ENCODE peak calls at places on chromosome 10, in nine cellular contexts. One of them, this sample, is unnamed.

GRCh38 chr10:60760711-60761210 is 17.5 kb upstream of the CDK1 start:
- DNase-seq in transverse colon: no peak
- DNase-seq in progenitor cell of endocrine pancreas: no peak
- DNase-seq in spleen: no peak
- DNase-seq in NB4: no peak
- DNase-seq in pancreas: no peak
- DNase-seq in tibial nerve: no peak
- DNase-seq in HL-60: no peak
- DNase-seq in fibroblast of the aortic adventitia: no peak
- DNase-seq in this sample: no peak

GRCh38 chr10:124018886-124019525 is 74.4 kb downstream of the CHST15 start:
- DNase-seq in transverse colon: no peak
- DNase-seq in progenitor cell of endocrine pancreas: no peak
- DNase-seq in spleen: peak
- DNase-seq in NB4: no peak
- DNase-seq in pancreas: no peak
- DNase-seq in tibial nerve: no peak
- DNase-seq in HL-60: no peak
- DNase-seq in fibroblast of the aortic adventitia: no peak
- DNase-seq in this sample: no peak

GRCh38 chr10:47348661-47349470 is 703 bp downstream of the RBP3 start:
- DNase-seq in transverse colon: no peak
- DNase-seq in progenitor cell of endocrine pancreas: no peak
- DNase-seq in spleen: peak
- DNase-seq in NB4: peak
- DNase-seq in pancreas: no peak
- DNase-seq in tibial nerve: no peak
- DNase-seq in HL-60: no peak
- DNase-seq in fibroblast of the aortic adventitia: no peak
- DNase-seq in this sample: no peak

GRCh38 chr10:64039208-64039607 is 518.0 kb downstream of the REEP3 start:
- DNase-seq in transverse colon: no peak
- DNase-seq in progenitor cell of endocrine pancreas: no peak
- DNase-seq in spleen: no peak
- DNase-seq in NB4: no peak
- DNase-seq in pancreas: no peak
- DNase-seq in tibial nerve: no peak
- DNase-seq in HL-60: no peak
- DNase-seq in fibroblast of the aortic adventitia: no peak
- DNase-seq in this sample: no peak

GRCh38 chr10:14184841-14185500 is 145.8 kb downstream of the FRMD4A start:
- DNase-seq in transverse colon: peak
- DNase-seq in progenitor cell of endocrine pancreas: no peak
- DNase-seq in spleen: peak
- DNase-seq in NB4: peak
- DNase-seq in pancreas: no peak
- DNase-seq in tibial nerve: no peak
- DNase-seq in HL-60: no peak
- DNase-seq in fibroblast of the aortic adventitia: no peak
- DNase-seq in this sample: no peak

GRCh38 chr10:45817912-45818311 is 29.4 kb downstream of the AGAP4 start:
- DNase-seq in transverse colon: no peak
- DNase-seq in progenitor cell of endocrine pancreas: no peak
- DNase-seq in spleen: no peak
- DNase-seq in NB4: no peak
- DNase-seq in pancreas: no peak
- DNase-seq in tibial nerve: no peak
- DNase-seq in HL-60: no peak
- DNase-seq in fibroblast of the aortic adventitia: no peak
- DNase-seq in this sample: no peak

GRCh38 chr10:69588358-69588757 is 15.1 kb upstream of the NEUROG3 start:
- DNase-seq in transverse colon: no peak
- DNase-seq in progenitor cell of endocrine pancreas: no peak
- DNase-seq in spleen: no peak
- DNase-seq in NB4: no peak
- DNase-seq in pancreas: no peak
- DNase-seq in tibial nerve: no peak
- DNase-seq in HL-60: no peak
- DNase-seq in fibroblast of the aortic adventitia: no peak
- DNase-seq in this sample: no peak

GRCh38 chr10:93745411-93746065 is 12.2 kb upstream of the LGI1 start:
- DNase-seq in transverse colon: no peak
- DNase-seq in progenitor cell of endocrine pancreas: no peak
- DNase-seq in spleen: no peak
- DNase-seq in NB4: peak
- DNase-seq in pancreas: no peak
- DNase-seq in tibial nerve: no peak
- DNase-seq in HL-60: no peak
- DNase-seq in fibroblast of the aortic adventitia: peak
- DNase-seq in this sample: peak

GRCh38 chr10:1600861-1601260 is 136.5 kb downstream of the ADARB2 start:
- DNase-seq in transverse colon: no peak
- DNase-seq in progenitor cell of endocrine pancreas: no peak
- DNase-seq in spleen: no peak
- DNase-seq in NB4: no peak
- DNase-seq in pancreas: no peak
- DNase-seq in tibial nerve: no peak
- DNase-seq in HL-60: no peak
- DNase-seq in fibroblast of the aortic adventitia: no peak
- DNase-seq in this sample: no peak

GRCh38 chr10:124526621-124527267 is 65.1 kb downstream of the LHPP start:
- DNase-seq in transverse colon: no peak
- DNase-seq in progenitor cell of endocrine pancreas: no peak
- DNase-seq in spleen: peak
- DNase-seq in NB4: no peak
- DNase-seq in pancreas: no peak
- DNase-seq in tibial nerve: no peak
- DNase-seq in HL-60: no peak
- DNase-seq in fibroblast of the aortic adventitia: no peak
- DNase-seq in this sample: no peak

GRCh38 chr10:4802711-4803487 is 23.1 kb upstream of the AKR1E2 start:
- DNase-seq in transverse colon: no peak
- DNase-seq in progenitor cell of endocrine pancreas: no peak
- DNase-seq in spleen: no peak
- DNase-seq in NB4: no peak
- DNase-seq in pancreas: no peak
- DNase-seq in tibial nerve: no peak
- DNase-seq in HL-60: no peak
- DNase-seq in fibroblast of the aortic adventitia: no peak
- DNase-seq in this sample: no peak

GRCh38 chr10:72276421-72277339 is 3.0 kb downstream of the DDIT4 start:
- DNase-seq in transverse colon: peak
- DNase-seq in progenitor cell of endocrine pancreas: no peak
- DNase-seq in spleen: no peak
- DNase-seq in NB4: peak
- DNase-seq in pancreas: no peak
- DNase-seq in tibial nerve: no peak
- DNase-seq in HL-60: no peak
- DNase-seq in fibroblast of the aortic adventitia: peak
- DNase-seq in this sample: no peak

GRCh38 chr10:60681103-60681502 is 97.2 kb upstream of the CDK1 start:
- DNase-seq in transverse colon: no peak
- DNase-seq in progenitor cell of endocrine pancreas: no peak
- DNase-seq in spleen: no peak
- DNase-seq in NB4: no peak
- DNase-seq in pancreas: no peak
- DNase-seq in tibial nerve: no peak
- DNase-seq in HL-60: no peak
- DNase-seq in fibroblast of the aortic adventitia: no peak
- DNase-seq in this sample: no peak

GRCh38 chr10:104478380-104478779 is 124.7 kb downstream of the CFAP58 start:
- DNase-seq in transverse colon: no peak
- DNase-seq in progenitor cell of endocrine pancreas: no peak
- DNase-seq in spleen: no peak
- DNase-seq in NB4: no peak
- DNase-seq in pancreas: no peak
- DNase-seq in tibial nerve: no peak
- DNase-seq in HL-60: no peak
- DNase-seq in fibroblast of the aortic adventitia: no peak
- DNase-seq in this sample: no peak

GRCh38 chr10:86759073-86759672 is 2.8 kb downstream of the BMPR1A start:
- DNase-seq in transverse colon: no peak
- DNase-seq in progenitor cell of endocrine pancreas: no peak
- DNase-seq in spleen: no peak
- DNase-seq in NB4: peak
- DNase-seq in pancreas: no peak
- DNase-seq in tibial nerve: no peak
- DNase-seq in HL-60: no peak
- DNase-seq in fibroblast of the aortic adventitia: peak
- DNase-seq in this sample: no peak

GRCh38 chr10:114544045-114544659 is 113.9 kb downstream of the ABLIM1 start:
- DNase-seq in transverse colon: peak
- DNase-seq in progenitor cell of endocrine pancreas: no peak
- DNase-seq in spleen: peak
- DNase-seq in NB4: peak
- DNase-seq in pancreas: no peak
- DNase-seq in tibial nerve: no peak
- DNase-seq in HL-60: peak
- DNase-seq in fibroblast of the aortic adventitia: no peak
- DNase-seq in this sample: no peak

GRCh38 chr10:18214692-18215563 is 74.7 kb downstream of the CACNB2 start:
- DNase-seq in transverse colon: peak
- DNase-seq in progenitor cell of endocrine pancreas: peak
- DNase-seq in spleen: no peak
- DNase-seq in NB4: peak
- DNase-seq in pancreas: no peak
- DNase-seq in tibial nerve: peak
- DNase-seq in HL-60: no peak
- DNase-seq in fibroblast of the aortic adventitia: peak
- DNase-seq in this sample: peak

GRCh38 chr10:71770255-71770654 is 3.1 kb downstream of the VSIR start:
- DNase-seq in transverse colon: no peak
- DNase-seq in progenitor cell of endocrine pancreas: no peak
- DNase-seq in spleen: no peak
- DNase-seq in NB4: peak
- DNase-seq in pancreas: no peak
- DNase-seq in tibial nerve: no peak
- DNase-seq in HL-60: peak
- DNase-seq in fibroblast of the aortic adventitia: peak
- DNase-seq in this sample: no peak

GRCh38 chr10:65142641-65143435 is 1621.6 kb downstream of the REEP3 start:
- DNase-seq in transverse colon: no peak
- DNase-seq in progenitor cell of endocrine pancreas: no peak
- DNase-seq in spleen: no peak
- DNase-seq in NB4: no peak
- DNase-seq in pancreas: no peak
- DNase-seq in tibial nerve: no peak
- DNase-seq in HL-60: no peak
- DNase-seq in fibroblast of the aortic adventitia: no peak
- DNase-seq in this sample: no peak

GRCh38 chr10:21184984-21185383 is 287.9 kb upstream of the NEBL start:
- DNase-seq in transverse colon: no peak
- DNase-seq in progenitor cell of endocrine pancreas: no peak
- DNase-seq in spleen: no peak
- DNase-seq in NB4: no peak
- DNase-seq in pancreas: no peak
- DNase-seq in tibial nerve: no peak
- DNase-seq in HL-60: no peak
- DNase-seq in fibroblast of the aortic adventitia: no peak
- DNase-seq in this sample: no peak

GRCh38 chr10:21180604-21181003 is 283.5 kb upstream of the NEBL start:
- DNase-seq in transverse colon: no peak
- DNase-seq in progenitor cell of endocrine pancreas: no peak
- DNase-seq in spleen: no peak
- DNase-seq in NB4: no peak
- DNase-seq in pancreas: no peak
- DNase-seq in tibial nerve: no peak
- DNase-seq in HL-60: no peak
- DNase-seq in fibroblast of the aortic adventitia: no peak
- DNase-seq in this sample: no peak

GRCh38 chr10:21181451-21181850 is 284.3 kb upstream of the NEBL start:
- DNase-seq in transverse colon: no peak
- DNase-seq in progenitor cell of endocrine pancreas: no peak
- DNase-seq in spleen: no peak
- DNase-seq in NB4: no peak
- DNase-seq in pancreas: no peak
- DNase-seq in tibial nerve: no peak
- DNase-seq in HL-60: no peak
- DNase-seq in fibroblast of the aortic adventitia: no peak
- DNase-seq in this sample: no peak

GRCh38 chr10:21183025-21183424 is 285.9 kb upstream of the NEBL start:
- DNase-seq in transverse colon: no peak
- DNase-seq in progenitor cell of endocrine pancreas: no peak
- DNase-seq in spleen: no peak
- DNase-seq in NB4: no peak
- DNase-seq in pancreas: no peak
- DNase-seq in tibial nerve: no peak
- DNase-seq in HL-60: no peak
- DNase-seq in fibroblast of the aortic adventitia: no peak
- DNase-seq in this sample: no peak

GRCh38 chr10:21184216-21184615 is 287.1 kb upstream of the NEBL start:
- DNase-seq in transverse colon: no peak
- DNase-seq in progenitor cell of endocrine pancreas: no peak
- DNase-seq in spleen: no peak
- DNase-seq in NB4: no peak
- DNase-seq in pancreas: no peak
- DNase-seq in tibial nerve: peak
- DNase-seq in HL-60: no peak
- DNase-seq in fibroblast of the aortic adventitia: no peak
- DNase-seq in this sample: no peak
- TF ChIP-seq CTCF in transverse colon: no peak
- TF ChIP-seq CTCF in progenitor cell of endocrine pancreas: no peak
- TF ChIP-seq CTCF in spleen: no peak
- TF ChIP-seq CTCF in NB4: no peak
- TF ChIP-seq CTCF in pancreas: no peak
- TF ChIP-seq CTCF in tibial nerve: no peak
- TF ChIP-seq CTCF in HL-60: no peak
- TF ChIP-seq CTCF in fibroblast of the aortic adventitia: no peak
- TF ChIP-seq CTCF in this sample: no peak

GRCh38 chr10:6478722-6479121 is 101.4 kb downstream of the PRKCQ start:
- DNase-seq in transverse colon: no peak
- DNase-seq in progenitor cell of endocrine pancreas: no peak
- DNase-seq in spleen: no peak
- DNase-seq in NB4: no peak
- DNase-seq in pancreas: no peak
- DNase-seq in tibial nerve: no peak
- DNase-seq in HL-60: no peak
- DNase-seq in fibroblast of the aortic adventitia: no peak
- DNase-seq in this sample: no peak
- TF ChIP-seq CTCF in transverse colon: no peak
- TF ChIP-seq CTCF in progenitor cell of endocrine pancreas: no peak
- TF ChIP-seq CTCF in spleen: no peak
- TF ChIP-seq CTCF in NB4: no peak
- TF ChIP-seq CTCF in pancreas: no peak
- TF ChIP-seq CTCF in tibial nerve: no peak
- TF ChIP-seq CTCF in HL-60: no peak
- TF ChIP-seq CTCF in fibroblast of the aortic adventitia: no peak
- TF ChIP-seq CTCF in this sample: no peak

GRCh38 chr10:73819025-73819424 is 7.6 kb upstream of the NDST2 start:
- DNase-seq in transverse colon: no peak
- DNase-seq in progenitor cell of endocrine pancreas: no peak
- DNase-seq in spleen: peak
- DNase-seq in NB4: no peak
- DNase-seq in pancreas: no peak
- DNase-seq in tibial nerve: no peak
- DNase-seq in HL-60: no peak
- DNase-seq in fibroblast of the aortic adventitia: no peak
- DNase-seq in this sample: no peak
- TF ChIP-seq CTCF in transverse colon: no peak
- TF ChIP-seq CTCF in progenitor cell of endocrine pancreas: no peak
- TF ChIP-seq CTCF in spleen: no peak
- TF ChIP-seq CTCF in NB4: no peak
- TF ChIP-seq CTCF in pancreas: no peak
- TF ChIP-seq CTCF in tibial nerve: no peak
- TF ChIP-seq CTCF in HL-60: no peak
- TF ChIP-seq CTCF in fibroblast of the aortic adventitia: no peak
- TF ChIP-seq CTCF in this sample: no peak

GRCh38 chr10:67506083-67506756 is 189.8 kb downstream of the CTNNA3 start:
- DNase-seq in transverse colon: no peak
- DNase-seq in progenitor cell of endocrine pancreas: no peak
- DNase-seq in spleen: no peak
- DNase-seq in NB4: peak
- DNase-seq in pancreas: no peak
- DNase-seq in tibial nerve: no peak
- DNase-seq in HL-60: no peak
- DNase-seq in fibroblast of the aortic adventitia: no peak
- DNase-seq in this sample: no peak
- TF ChIP-seq CTCF in transverse colon: no peak
- TF ChIP-seq CTCF in progenitor cell of endocrine pancreas: no peak
- TF ChIP-seq CTCF in spleen: no peak
- TF ChIP-seq CTCF in NB4: no peak
- TF ChIP-seq CTCF in pancreas: no peak
- TF ChIP-seq CTCF in tibial nerve: no peak
- TF ChIP-seq CTCF in HL-60: no peak
- TF ChIP-seq CTCF in fibroblast of the aortic adventitia: no peak
- TF ChIP-seq CTCF in this sample: no peak